ENCODE peak calls at places on chromosome 19, in eight cellular contexts. One of them, this sample, is unnamed.

GRCh38 chr19:55689366-55690108 is 14.5 kb downstream of the EPN1 start:
- DNase-seq in HCT116: no peak
- DNase-seq in stimulated activated CD4-positive, alpha-beta T cell treated with anti-CD3 and anti-CD28 coated beads, Interleukin-1b, Interleukin-23, amount 100 ng/mL, for 4 hours: no peak
- DNase-seq in head of caudate nucleus: no peak
- DNase-seq in COR-L47: no peak
- DNase-seq in cardiac fibroblast: no peak
- DNase-seq in lower lobe of right lung: peak
- DNase-seq in tibial artery: no peak
- DNase-seq in this sample: no peak

GRCh38 chr19:643736-644135 is 4.1 kb downstream of the FGF22 start:
- DNase-seq in HCT116: no peak
- DNase-seq in stimulated activated CD4-positive, alpha-beta T cell treated with anti-CD3 and anti-CD28 coated beads, Interleukin-1b, Interleukin-23, amount 100 ng/mL, for 4 hours: no peak
- DNase-seq in head of caudate nucleus: no peak
- DNase-seq in COR-L47: no peak
- DNase-seq in cardiac fibroblast: no peak
- DNase-seq in lower lobe of right lung: no peak
- DNase-seq in tibial artery: no peak
- DNase-seq in this sample: no peak

GRCh38 chr19:17931532-17932191 is 1.2 kb upstream of the CCDC124 start:
- DNase-seq in HCT116: no peak
- DNase-seq in stimulated activated CD4-positive, alpha-beta T cell treated with anti-CD3 and anti-CD28 coated beads, Interleukin-1b, Interleukin-23, amount 100 ng/mL, for 4 hours: no peak
- DNase-seq in head of caudate nucleus: no peak
- DNase-seq in COR-L47: peak
- DNase-seq in cardiac fibroblast: no peak
- DNase-seq in lower lobe of right lung: peak
- DNase-seq in tibial artery: no peak
- DNase-seq in this sample: no peak

GRCh38 chr19:31285744-31286143 is 63.5 kb downstream of the TSHZ3 start:
- DNase-seq in HCT116: no peak
- DNase-seq in stimulated activated CD4-positive, alpha-beta T cell treated with anti-CD3 and anti-CD28 coated beads, Interleukin-1b, Interleukin-23, amount 100 ng/mL, for 4 hours: no peak
- DNase-seq in head of caudate nucleus: no peak
- DNase-seq in COR-L47: no peak
- DNase-seq in cardiac fibroblast: peak
- DNase-seq in lower lobe of right lung: no peak
- DNase-seq in tibial artery: no peak
- DNase-seq in this sample: no peak

GRCh38 chr19:5339950-5340636 is 519 bp downstream of the PTPRS start:
- DNase-seq in HCT116: no peak
- DNase-seq in stimulated activated CD4-positive, alpha-beta T cell treated with anti-CD3 and anti-CD28 coated beads, Interleukin-1b, Interleukin-23, amount 100 ng/mL, for 4 hours: no peak
- DNase-seq in head of caudate nucleus: peak
- DNase-seq in COR-L47: peak
- DNase-seq in cardiac fibroblast: no peak
- DNase-seq in lower lobe of right lung: no peak
- DNase-seq in tibial artery: no peak
- DNase-seq in this sample: no peak

GRCh38 chr19:3285647-3286176 is 61.3 kb downstream of the CELF5 start:
- DNase-seq in HCT116: no peak
- DNase-seq in stimulated activated CD4-positive, alpha-beta T cell treated with anti-CD3 and anti-CD28 coated beads, Interleukin-1b, Interleukin-23, amount 100 ng/mL, for 4 hours: peak
- DNase-seq in head of caudate nucleus: no peak
- DNase-seq in COR-L47: no peak
- DNase-seq in cardiac fibroblast: peak
- DNase-seq in lower lobe of right lung: no peak
- DNase-seq in tibial artery: no peak
- DNase-seq in this sample: no peak

GRCh38 chr19:1074512-1075283 is 7.7 kb downstream of the ARHGAP45 start:
- DNase-seq in HCT116: no peak
- DNase-seq in stimulated activated CD4-positive, alpha-beta T cell treated with anti-CD3 and anti-CD28 coated beads, Interleukin-1b, Interleukin-23, amount 100 ng/mL, for 4 hours: peak
- DNase-seq in head of caudate nucleus: peak
- DNase-seq in COR-L47: peak
- DNase-seq in cardiac fibroblast: no peak
- DNase-seq in lower lobe of right lung: peak
- DNase-seq in tibial artery: peak
- DNase-seq in this sample: no peak

GRCh38 chr19:51514866-51515481 is 13.4 kb upstream of the SIGLEC12 start:
- DNase-seq in HCT116: peak
- DNase-seq in stimulated activated CD4-positive, alpha-beta T cell treated with anti-CD3 and anti-CD28 coated beads, Interleukin-1b, Interleukin-23, amount 100 ng/mL, for 4 hours: no peak
- DNase-seq in head of caudate nucleus: no peak
- DNase-seq in COR-L47: peak
- DNase-seq in cardiac fibroblast: peak
- DNase-seq in lower lobe of right lung: no peak
- DNase-seq in tibial artery: no peak
- DNase-seq in this sample: no peak

GRCh38 chr19:55342044-55342531 is 2.4 kb downstream of the KMT5C start:
- DNase-seq in HCT116: no peak
- DNase-seq in stimulated activated CD4-positive, alpha-beta T cell treated with anti-CD3 and anti-CD28 coated beads, Interleukin-1b, Interleukin-23, amount 100 ng/mL, for 4 hours: no peak
- DNase-seq in head of caudate nucleus: no peak
- DNase-seq in COR-L47: no peak
- DNase-seq in cardiac fibroblast: no peak
- DNase-seq in lower lobe of right lung: no peak
- DNase-seq in tibial artery: no peak
- DNase-seq in this sample: no peak

GRCh38 chr19:30393046-30393445 is 20.9 kb downstream of the ZNF536 start:
- DNase-seq in HCT116: no peak
- DNase-seq in stimulated activated CD4-positive, alpha-beta T cell treated with anti-CD3 and anti-CD28 coated beads, Interleukin-1b, Interleukin-23, amount 100 ng/mL, for 4 hours: no peak
- DNase-seq in head of caudate nucleus: no peak
- DNase-seq in COR-L47: no peak
- DNase-seq in cardiac fibroblast: no peak
- DNase-seq in lower lobe of right lung: no peak
- DNase-seq in tibial artery: no peak
- DNase-seq in this sample: no peak

GRCh38 chr19:6033744-6034264 is 55.9 kb upstream of the RANBP3 start:
- DNase-seq in HCT116: no peak
- DNase-seq in stimulated activated CD4-positive, alpha-beta T cell treated with anti-CD3 and anti-CD28 coated beads, Interleukin-1b, Interleukin-23, amount 100 ng/mL, for 4 hours: no peak
- DNase-seq in head of caudate nucleus: no peak
- DNase-seq in COR-L47: no peak
- DNase-seq in cardiac fibroblast: no peak
- DNase-seq in lower lobe of right lung: peak
- DNase-seq in tibial artery: no peak
- DNase-seq in this sample: no peak

GRCh38 chr19:5547881-5548280 is 19.9 kb downstream of the TINCR start:
- DNase-seq in HCT116: no peak
- DNase-seq in stimulated activated CD4-positive, alpha-beta T cell treated with anti-CD3 and anti-CD28 coated beads, Interleukin-1b, Interleukin-23, amount 100 ng/mL, for 4 hours: no peak
- DNase-seq in head of caudate nucleus: no peak
- DNase-seq in COR-L47: no peak
- DNase-seq in cardiac fibroblast: peak
- DNase-seq in lower lobe of right lung: no peak
- DNase-seq in tibial artery: no peak
- DNase-seq in this sample: no peak

GRCh38 chr19:9721861-9722260 is 46.7 kb downstream of the ZNF846 start:
- DNase-seq in HCT116: no peak
- DNase-seq in stimulated activated CD4-positive, alpha-beta T cell treated with anti-CD3 and anti-CD28 coated beads, Interleukin-1b, Interleukin-23, amount 100 ng/mL, for 4 hours: no peak
- DNase-seq in head of caudate nucleus: no peak
- DNase-seq in COR-L47: peak
- DNase-seq in cardiac fibroblast: no peak
- DNase-seq in lower lobe of right lung: no peak
- DNase-seq in tibial artery: no peak
- DNase-seq in this sample: no peak

GRCh38 chr19:50909240-50910070 is 1.7 kb downstream of the KLK4 start:
- DNase-seq in HCT116: peak
- DNase-seq in stimulated activated CD4-positive, alpha-beta T cell treated with anti-CD3 and anti-CD28 coated beads, Interleukin-1b, Interleukin-23, amount 100 ng/mL, for 4 hours: peak
- DNase-seq in head of caudate nucleus: no peak
- DNase-seq in COR-L47: no peak
- DNase-seq in cardiac fibroblast: peak
- DNase-seq in lower lobe of right lung: peak
- DNase-seq in tibial artery: no peak
- DNase-seq in this sample: peak

GRCh38 chr19:52369463-52370340 is at the start of gene ZNF880:
- DNase-seq in HCT116: no peak
- DNase-seq in stimulated activated CD4-positive, alpha-beta T cell treated with anti-CD3 and anti-CD28 coated beads, Interleukin-1b, Interleukin-23, amount 100 ng/mL, for 4 hours: peak
- DNase-seq in head of caudate nucleus: peak
- DNase-seq in COR-L47: no peak
- DNase-seq in cardiac fibroblast: peak
- DNase-seq in lower lobe of right lung: peak
- DNase-seq in tibial artery: peak
- DNase-seq in this sample: no peak

GRCh38 chr19:38513762-38514167 is 80.3 kb downstream of the RYR1 start:
- DNase-seq in HCT116: no peak
- DNase-seq in stimulated activated CD4-positive, alpha-beta T cell treated with anti-CD3 and anti-CD28 coated beads, Interleukin-1b, Interleukin-23, amount 100 ng/mL, for 4 hours: no peak
- DNase-seq in head of caudate nucleus: no peak
- DNase-seq in COR-L47: no peak
- DNase-seq in cardiac fibroblast: no peak
- DNase-seq in lower lobe of right lung: no peak
- DNase-seq in tibial artery: no peak
- DNase-seq in this sample: no peak

This sample was measured in type B pancreatic cell.